ENCODE peak calls at places on chromosome 3, in nine cellular contexts. One of them, this sample, is unnamed.

GRCh38 chr3:156425651-156426050 is 129.3 kb downstream of the SSR3 start:
- DNase-seq in AG08396: no peak
- DNase-seq in cardiac muscle cell: no peak
- DNase-seq in T-helper 9 cell: no peak
- DNase-seq in stimulated activated CD4-positive, alpha-beta T cell treated with anti-CD3 and anti-CD28 coated beads, Interleukin-4, amount 100 ng/mL, for 1 hour: no peak
- DNase-seq in MCF 10A: no peak
- DNase-seq in left ventricle myocardium inferior: no peak
- DNase-seq in fibroblast of mammary gland: no peak
- DNase-seq in H9: no peak
- DNase-seq in this sample: no peak

GRCh38 chr3:125125822-125126245 is 70.0 kb upstream of the HEG1 start:
- DNase-seq in AG08396: peak
- DNase-seq in cardiac muscle cell: peak
- DNase-seq in T-helper 9 cell: no peak
- DNase-seq in stimulated activated CD4-positive, alpha-beta T cell treated with anti-CD3 and anti-CD28 coated beads, Interleukin-4, amount 100 ng/mL, for 1 hour: no peak
- DNase-seq in MCF 10A: peak
- DNase-seq in left ventricle myocardium inferior: no peak
- DNase-seq in fibroblast of mammary gland: peak
- DNase-seq in H9: no peak
- DNase-seq in this sample: peak

GRCh38 chr3:111763968-111764367 is 95.1 kb upstream of the PHLDB2 start:
- DNase-seq in AG08396: peak
- DNase-seq in cardiac muscle cell: peak
- DNase-seq in T-helper 9 cell: no peak
- DNase-seq in stimulated activated CD4-positive, alpha-beta T cell treated with anti-CD3 and anti-CD28 coated beads, Interleukin-4, amount 100 ng/mL, for 1 hour: no peak
- DNase-seq in MCF 10A: peak
- DNase-seq in left ventricle myocardium inferior: no peak
- DNase-seq in fibroblast of mammary gland: peak
- DNase-seq in H9: no peak
- DNase-seq in this sample: peak

GRCh38 chr3:71107926-71108325 is 475.6 kb downstream of the FOXP1 start:
- DNase-seq in AG08396: no peak
- DNase-seq in cardiac muscle cell: peak
- DNase-seq in T-helper 9 cell: no peak
- DNase-seq in stimulated activated CD4-positive, alpha-beta T cell treated with anti-CD3 and anti-CD28 coated beads, Interleukin-4, amount 100 ng/mL, for 1 hour: no peak
- DNase-seq in MCF 10A: no peak
- DNase-seq in left ventricle myocardium inferior: no peak
- DNase-seq in fibroblast of mammary gland: peak
- DNase-seq in H9: no peak
- DNase-seq in this sample: no peak

GRCh38 chr3:177300039-177300833 is 103.0 kb upstream of the TBL1XR1 start:
- DNase-seq in AG08396: no peak
- DNase-seq in cardiac muscle cell: peak
- DNase-seq in T-helper 9 cell: no peak
- DNase-seq in stimulated activated CD4-positive, alpha-beta T cell treated with anti-CD3 and anti-CD28 coated beads, Interleukin-4, amount 100 ng/mL, for 1 hour: no peak
- DNase-seq in MCF 10A: no peak
- DNase-seq in left ventricle myocardium inferior: no peak
- DNase-seq in fibroblast of mammary gland: peak
- DNase-seq in H9: no peak
- DNase-seq in this sample: peak

GRCh38 chr3:46861293-46861995 is 1.8 kb downstream of the MYL3 start:
- DNase-seq in AG08396: no peak
- DNase-seq in cardiac muscle cell: no peak
- DNase-seq in T-helper 9 cell: no peak
- DNase-seq in stimulated activated CD4-positive, alpha-beta T cell treated with anti-CD3 and anti-CD28 coated beads, Interleukin-4, amount 100 ng/mL, for 1 hour: no peak
- DNase-seq in MCF 10A: no peak
- DNase-seq in left ventricle myocardium inferior: peak
- DNase-seq in fibroblast of mammary gland: no peak
- DNase-seq in H9: no peak
- DNase-seq in this sample: no peak

GRCh38 chr3:30743641-30744317 is 137.4 kb downstream of the TGFBR2 start:
- DNase-seq in AG08396: no peak
- DNase-seq in cardiac muscle cell: no peak
- DNase-seq in T-helper 9 cell: no peak
- DNase-seq in stimulated activated CD4-positive, alpha-beta T cell treated with anti-CD3 and anti-CD28 coated beads, Interleukin-4, amount 100 ng/mL, for 1 hour: no peak
- DNase-seq in MCF 10A: no peak
- DNase-seq in left ventricle myocardium inferior: no peak
- DNase-seq in fibroblast of mammary gland: no peak
- DNase-seq in H9: no peak
- DNase-seq in this sample: no peak

GRCh38 chr3:112860898-112861297 is 14.2 kb upstream of the CD200R1L start:
- DNase-seq in AG08396: no peak
- DNase-seq in cardiac muscle cell: no peak
- DNase-seq in T-helper 9 cell: no peak
- DNase-seq in stimulated activated CD4-positive, alpha-beta T cell treated with anti-CD3 and anti-CD28 coated beads, Interleukin-4, amount 100 ng/mL, for 1 hour: no peak
- DNase-seq in MCF 10A: no peak
- DNase-seq in left ventricle myocardium inferior: no peak
- DNase-seq in fibroblast of mammary gland: no peak
- DNase-seq in H9: no peak
- DNase-seq in this sample: no peak

GRCh38 chr3:23923786-23924185 is 6.9 kb downstream of the RPL15 start:
- DNase-seq in AG08396: no peak
- DNase-seq in cardiac muscle cell: peak
- DNase-seq in T-helper 9 cell: no peak
- DNase-seq in stimulated activated CD4-positive, alpha-beta T cell treated with anti-CD3 and anti-CD28 coated beads, Interleukin-4, amount 100 ng/mL, for 1 hour: no peak
- DNase-seq in MCF 10A: no peak
- DNase-seq in left ventricle myocardium inferior: no peak
- DNase-seq in fibroblast of mammary gland: no peak
- DNase-seq in H9: no peak
- DNase-seq in this sample: peak

GRCh38 chr3:13149331-13150203 is 76.3 kb upstream of the IQSEC1 start:
- DNase-seq in AG08396: no peak
- DNase-seq in cardiac muscle cell: no peak
- DNase-seq in T-helper 9 cell: no peak
- DNase-seq in stimulated activated CD4-positive, alpha-beta T cell treated with anti-CD3 and anti-CD28 coated beads, Interleukin-4, amount 100 ng/mL, for 1 hour: no peak
- DNase-seq in MCF 10A: no peak
- DNase-seq in left ventricle myocardium inferior: no peak
- DNase-seq in fibroblast of mammary gland: no peak
- DNase-seq in H9: no peak
- DNase-seq in this sample: no peak

GRCh38 chr3:191499307-191500125 is 38.6 kb downstream of the PYDC2 start:
- DNase-seq in AG08396: peak
- DNase-seq in cardiac muscle cell: peak
- DNase-seq in T-helper 9 cell: no peak
- DNase-seq in stimulated activated CD4-positive, alpha-beta T cell treated with anti-CD3 and anti-CD28 coated beads, Interleukin-4, amount 100 ng/mL, for 1 hour: no peak
- DNase-seq in MCF 10A: peak
- DNase-seq in left ventricle myocardium inferior: peak
- DNase-seq in fibroblast of mammary gland: peak
- DNase-seq in H9: peak
- DNase-seq in this sample: peak

GRCh38 chr3:172666873-172667694 is 43.8 kb downstream of the NCEH1 start:
- DNase-seq in AG08396: peak
- DNase-seq in cardiac muscle cell: peak
- DNase-seq in T-helper 9 cell: peak
- DNase-seq in stimulated activated CD4-positive, alpha-beta T cell treated with anti-CD3 and anti-CD28 coated beads, Interleukin-4, amount 100 ng/mL, for 1 hour: peak
- DNase-seq in MCF 10A: peak
- DNase-seq in left ventricle myocardium inferior: peak
- DNase-seq in fibroblast of mammary gland: peak
- DNase-seq in H9: peak
- DNase-seq in this sample: peak

GRCh38 chr3:132290833-132291232 is 26.4 kb upstream of the ACP3 start:
- DNase-seq in AG08396: peak
- DNase-seq in cardiac muscle cell: peak
- DNase-seq in T-helper 9 cell: no peak
- DNase-seq in stimulated activated CD4-positive, alpha-beta T cell treated with anti-CD3 and anti-CD28 coated beads, Interleukin-4, amount 100 ng/mL, for 1 hour: no peak
- DNase-seq in MCF 10A: peak
- DNase-seq in left ventricle myocardium inferior: no peak
- DNase-seq in fibroblast of mammary gland: peak
- DNase-seq in H9: no peak
- DNase-seq in this sample: peak

GRCh38 chr3:29686889-29687592 is 406.2 kb downstream of the RBMS3 start:
- DNase-seq in AG08396: no peak
- DNase-seq in cardiac muscle cell: peak
- DNase-seq in T-helper 9 cell: no peak
- DNase-seq in stimulated activated CD4-positive, alpha-beta T cell treated with anti-CD3 and anti-CD28 coated beads, Interleukin-4, amount 100 ng/mL, for 1 hour: no peak
- DNase-seq in MCF 10A: no peak
- DNase-seq in left ventricle myocardium inferior: no peak
- DNase-seq in fibroblast of mammary gland: peak
- DNase-seq in H9: no peak
- DNase-seq in this sample: peak

GRCh38 chr3:10946526-10946925 is 46.0 kb upstream of the SLC6A1 start:
- DNase-seq in AG08396: no peak
- DNase-seq in cardiac muscle cell: no peak
- DNase-seq in T-helper 9 cell: no peak
- DNase-seq in stimulated activated CD4-positive, alpha-beta T cell treated with anti-CD3 and anti-CD28 coated beads, Interleukin-4, amount 100 ng/mL, for 1 hour: no peak
- DNase-seq in MCF 10A: no peak
- DNase-seq in left ventricle myocardium inferior: no peak
- DNase-seq in fibroblast of mammary gland: no peak
- DNase-seq in H9: no peak
- DNase-seq in this sample: no peak

GRCh38 chr3:149816986-149817385 is 4.0 kb downstream of the RNF13 start:
- DNase-seq in AG08396: peak
- DNase-seq in cardiac muscle cell: peak
- DNase-seq in T-helper 9 cell: no peak
- DNase-seq in stimulated activated CD4-positive, alpha-beta T cell treated with anti-CD3 and anti-CD28 coated beads, Interleukin-4, amount 100 ng/mL, for 1 hour: no peak
- DNase-seq in MCF 10A: peak
- DNase-seq in left ventricle myocardium inferior: no peak
- DNase-seq in fibroblast of mammary gland: peak
- DNase-seq in H9: no peak
- DNase-seq in this sample: peak

GRCh38 chr3:125512135-125512920 is 7.7 kb downstream of the SNX4 start:
- DNase-seq in AG08396: no peak
- DNase-seq in cardiac muscle cell: peak
- DNase-seq in T-helper 9 cell: no peak
- DNase-seq in stimulated activated CD4-positive, alpha-beta T cell treated with anti-CD3 and anti-CD28 coated beads, Interleukin-4, amount 100 ng/mL, for 1 hour: peak
- DNase-seq in MCF 10A: peak
- DNase-seq in left ventricle myocardium inferior: no peak
- DNase-seq in fibroblast of mammary gland: peak
- DNase-seq in H9: no peak
- DNase-seq in this sample: peak

GRCh38 chr3:95334461-95334860 is 1271.6 kb downstream of the NSUN3 start:
- DNase-seq in AG08396: no peak
- DNase-seq in cardiac muscle cell: no peak
- DNase-seq in T-helper 9 cell: no peak
- DNase-seq in stimulated activated CD4-positive, alpha-beta T cell treated with anti-CD3 and anti-CD28 coated beads, Interleukin-4, amount 100 ng/mL, for 1 hour: no peak
- DNase-seq in MCF 10A: no peak
- DNase-seq in left ventricle myocardium inferior: no peak
- DNase-seq in fibroblast of mammary gland: no peak
- DNase-seq in H9: no peak
- DNase-seq in this sample: no peak

GRCh38 chr3:50121416-50122032 is 32.8 kb downstream of the RBM5 start:
- DNase-seq in AG08396: peak
- DNase-seq in cardiac muscle cell: peak
- DNase-seq in T-helper 9 cell: peak
- DNase-seq in stimulated activated CD4-positive, alpha-beta T cell treated with anti-CD3 and anti-CD28 coated beads, Interleukin-4, amount 100 ng/mL, for 1 hour: peak
- DNase-seq in MCF 10A: peak
- DNase-seq in left ventricle myocardium inferior: peak
- DNase-seq in fibroblast of mammary gland: peak
- DNase-seq in H9: peak
- DNase-seq in this sample: peak

GRCh38 chr3:69767571-69767970 is 28.3 kb downstream of the MITF start:
- DNase-seq in AG08396: no peak
- DNase-seq in cardiac muscle cell: no peak
- DNase-seq in T-helper 9 cell: no peak
- DNase-seq in stimulated activated CD4-positive, alpha-beta T cell treated with anti-CD3 and anti-CD28 coated beads, Interleukin-4, amount 100 ng/mL, for 1 hour: no peak
- DNase-seq in MCF 10A: no peak
- DNase-seq in left ventricle myocardium inferior: peak
- DNase-seq in fibroblast of mammary gland: no peak
- DNase-seq in H9: no peak
- DNase-seq in this sample: no peak

GRCh38 chr3:196708467-196708866 is 3.6 kb downstream of the CEP19 start:
- DNase-seq in AG08396: no peak
- DNase-seq in cardiac muscle cell: peak
- DNase-seq in T-helper 9 cell: no peak
- DNase-seq in stimulated activated CD4-positive, alpha-beta T cell treated with anti-CD3 and anti-CD28 coated beads, Interleukin-4, amount 100 ng/mL, for 1 hour: no peak
- DNase-seq in MCF 10A: peak
- DNase-seq in left ventricle myocardium inferior: no peak
- DNase-seq in fibroblast of mammary gland: peak
- DNase-seq in H9: no peak
- DNase-seq in this sample: no peak